ENCODE peak calls at places on chromosomes 5 and 9, in seven cellular contexts. Y is IMR-90, H is H54, Z is lower leg skin, P is erythroblast, O is A549, M is body of pancreas. N is an unnamed sample.

GRCh38 chr5:92909545-92909962 is 671.5 kb downstream of the NR2F1-AS1 start:
- DNase-seq in M (no peak), Z (no peak), Y (peak), H (no peak), P (no peak), O (no peak), N (no peak)

GRCh38 chr9:35903049-35903448 is 3.0 kb upstream of the HRCT1 start:
- DNase-seq in O (peak), Z (no peak), P (peak), M (peak), H (no peak), Y (peak), N (peak)

GRCh38 chr5:167918492-167919267 is 372.8 kb upstream of the WWC1 start:
- DNase-seq in P (no peak), H (no peak), M (no peak), O (no peak), Y (no peak), Z (no peak), N (no peak)

GRCh38 chr9:98465799-98466198 is 210.3 kb upstream of the TBC1D2 start:
- DNase-seq in Y (no peak), H (no peak), O (no peak), Z (no peak), P (no peak), M (no peak), N (no peak)

GRCh38 chr5:170738840-170739239 is 44.7 kb upstream of the GABRP start:
- DNase-seq in O (no peak), H (no peak), M (peak), P (no peak), Z (no peak), Y (no peak), N (no peak)

GRCh38 chr5:34005211-34005610 is 2.6 kb downstream of the AMACR start:
- DNase-seq in O (no peak), M (no peak), H (no peak), Z (no peak), Y (peak), P (no peak), N (no peak)

GRCh38 chr5:78829811-78830499 is 155.2 kb downstream of the ARSB start:
- DNase-seq in H (no peak), Z (peak), P (no peak), M (peak), O (no peak), Y (peak), N (no peak)

GRCh38 chr5:40021007-40021406 is 596.2 kb upstream of the DAB2 start:
- DNase-seq in O (no peak), Y (peak), Z (no peak), M (no peak), P (no peak), H (no peak), N (no peak)

GRCh38 chr5:151192626-151193025 is 31.3 kb downstream of the CCDC69 start:
- DNase-seq in M (no peak), P (peak), O (no peak), H (no peak), Y (no peak), Z (no peak), N (no peak)

GRCh38 chr5:69265931-69266330 is 31.2 kb downstream of the CDK7 start:
- DNase-seq in P (peak), Z (no peak), O (no peak), Y (no peak), M (no peak), H (no peak), N (no peak)

GRCh38 chr5:139878093-139878492 is 82.5 kb downstream of the PSD2 start:
- DNase-seq in P (no peak), O (no peak), Z (no peak), Y (no peak), M (no peak), H (no peak), N (no peak)

GRCh38 chr9:135561391-135562234 is at the start of gene PAEP:
- DNase-seq in O (no peak), Z (no peak), H (no peak), P (no peak), M (no peak), Y (no peak), N (no peak)

GRCh38 chr5:14009575-14009974 is 65.1 kb upstream of the DNAH5 start:
- DNase-seq in M (no peak), O (no peak), Z (no peak), P (no peak), Y (peak), H (no peak), N (no peak)

GRCh38 chr9:85895685-85896084 is 45.3 kb upstream of the NAA35 start:
- DNase-seq in Z (no peak), P (no peak), O (no peak), Y (no peak), H (no peak), M (no peak), N (no peak)

GRCh38 chr9:79883073-79883645 is 311.4 kb downstream of the TLE4 start:
- DNase-seq in O (no peak), Z (no peak), H (no peak), Y (no peak), M (no peak), P (no peak), N (no peak)

GRCh38 chr9:615756-616155 is 225.7 kb upstream of the DMRT1 start:
- DNase-seq in O (no peak), H (no peak), Z (peak), P (no peak), M (peak), Y (no peak), N (peak)

GRCh38 chr9:35481347-35481975 is 8.4 kb upstream of the RUSC2 start:
- DNase-seq in O (peak), Y (peak), H (peak), Z (peak), M (peak), P (peak), N (peak)

GRCh38 chr5:14258840-14259239 is 115.7 kb downstream of the TRIO start:
- DNase-seq in H (no peak), Z (no peak), P (no peak), Y (no peak), M (no peak), O (no peak), N (no peak)

GRCh38 chr9:113139225-113139829 is 11.5 kb upstream of the SLC31A2 start:
- DNase-seq in O (no peak), M (no peak), Z (no peak), Y (no peak), H (no peak), P (no peak), N (no peak)

GRCh38 chr5:157358871-157359270 is 92.9 kb downstream of the CYFIP2 start:
- DNase-seq in M (no peak), Z (no peak), P (no peak), Y (no peak), H (no peak), O (no peak), N (no peak)

GRCh38 chr5:96026334-96027065 is 64.8 kb upstream of the ELL2 start:
- DNase-seq in Z (no peak), M (no peak), O (no peak), H (peak), Y (peak), P (no peak), N (no peak)

GRCh38 chr9:123513554-123513953 is 157.6 kb downstream of the CRB2 start:
- DNase-seq in Z (no peak), M (no peak), Y (no peak), H (no peak), O (no peak), P (no peak), N (no peak)

GRCh38 chr9:72589684-72590555 is 68.5 kb downstream of the TMC1 start:
- DNase-seq in Z (no peak), M (no peak), O (no peak), P (peak), Y (peak), H (no peak), N (no peak)

GRCh38 chr5:5454405-5454804 is 31.9 kb downstream of the ICE1 start:
- DNase-seq in Y (no peak), Z (no peak), O (no peak), M (peak), P (no peak), H (no peak), N (no peak)

GRCh38 chr9:24009322-24009721 is 183.3 kb upstream of the ELAVL2 start:
- DNase-seq in Z (no peak), H (no peak), Y (no peak), O (no peak), P (no peak), M (no peak), N (no peak)

GRCh38 chr5:168366124-168366523 is 74.7 kb downstream of the WWC1 start:
- DNase-seq in M (no peak), Y (peak), H (peak), Z (no peak), P (no peak), O (no peak), N (no peak)

GRCh38 chr5:174720066-174720611 is 4.2 kb upstream of the MSX2 start:
- DNase-seq in H (no peak), O (no peak), Z (no peak), M (no peak), P (no peak), Y (no peak), N (no peak)

GRCh38 chr9:123157216-123157615 is 111.2 kb downstream of the STRBP start:
- DNase-seq in O (no peak), P (no peak), Z (no peak), H (no peak), M (no peak), Y (peak), N (no peak)

GRCh38 chr5:56641635-56642255 is 173.6 kb upstream of the MAP3K1 start:
- DNase-seq in Y (no peak), O (no peak), H (no peak), P (no peak), Z (no peak), M (no peak), N (no peak)

GRCh38 chr5:34658023-34658422 is 1.9 kb downstream of the RAI14 start:
- DNase-seq in M (no peak), Y (peak), P (no peak), O (peak), H (no peak), Z (no peak), N (no peak)

GRCh38 chr5:68217476-68217984 is 2.0 kb downstream of the PIK3R1 start:
- DNase-seq in M (no peak), H (no peak), Z (no peak), Y (peak), O (no peak), P (peak), N (no peak)

GRCh38 chr5:54520438-54520846 is 2.9 kb downstream of the SNX18 start:
- DNase-seq in H (no peak), Z (peak), M (peak), P (peak), Y (peak), O (no peak), N (no peak)

GRCh38 chr9:133492061-133493021 is 13.4 kb upstream of the SLC2A6 start:
- DNase-seq in O (no peak), P (no peak), H (no peak), Y (no peak), Z (no peak), M (no peak), N (no peak)

GRCh38 chr5:157680239-157680638 is 8.9 kb downstream of the C5orf52 start:
- DNase-seq in H (no peak), Y (no peak), M (no peak), Z (no peak), P (no peak), O (no peak), N (no peak)

GRCh38 chr9:70257512-70257911 is 1.3 kb upstream of the SMC5 start:
- DNase-seq in O (no peak), P (no peak), H (no peak), M (no peak), Z (no peak), Y (no peak), N (no peak)

GRCh38 chr9:117622347-117622746 is 81.9 kb upstream of the TLR4 start:
- DNase-seq in H (no peak), O (no peak), P (no peak), Y (no peak), Z (no peak), M (no peak), N (no peak)

GRCh38 chr5:172723508-172723907 is 47.5 kb downstream of the DUSP1 start:
- DNase-seq in Z (no peak), P (no peak), Y (no peak), M (no peak), H (no peak), O (no peak), N (no peak)

GRCh38 chr5:78731884-78732283 is 83.3 kb upstream of the LHFPL2 start:
- DNase-seq in H (no peak), Z (no peak), Y (peak), P (no peak), M (no peak), O (no peak), N (no peak)

DNA sequence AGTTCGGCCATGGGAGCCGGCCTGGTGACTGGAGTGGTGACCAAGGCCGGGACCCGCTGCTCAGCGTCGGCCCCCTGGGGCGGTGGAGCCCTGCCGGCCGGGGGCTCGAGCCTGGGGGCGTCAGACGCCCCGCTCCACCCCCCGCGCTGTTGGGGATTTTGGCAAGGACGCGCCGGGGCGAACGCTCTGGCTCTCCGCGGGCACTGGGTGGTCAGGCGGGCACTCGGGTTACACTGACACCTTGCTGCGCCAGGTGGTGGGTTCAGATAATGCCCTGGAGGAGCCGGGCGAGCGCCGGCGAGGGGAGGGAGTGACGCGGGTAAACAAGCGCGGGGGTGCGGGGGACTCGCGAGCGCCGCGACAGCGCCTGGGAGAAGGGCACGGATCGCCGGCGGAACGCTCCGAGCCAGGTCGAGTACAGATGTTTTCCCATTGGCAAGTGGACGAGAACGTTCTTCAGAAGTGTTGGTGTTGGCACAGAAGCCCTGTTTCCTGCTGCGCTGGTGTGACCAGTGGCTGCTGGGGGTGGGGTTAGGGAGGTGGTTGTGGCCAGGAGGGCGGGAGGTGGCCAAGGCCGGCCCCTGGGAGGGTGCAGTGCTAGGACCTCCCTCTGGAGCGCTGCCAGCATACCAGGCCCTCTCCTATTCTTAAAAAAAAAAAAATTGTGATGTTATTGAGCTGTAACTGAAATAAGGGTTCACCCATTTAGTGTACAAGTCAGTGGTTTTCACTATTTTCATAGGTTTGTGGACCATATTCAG is 773 bp downstream of the SQSTM1 start:
- DNase-seq in M (peak), Z (peak), Y (peak), P (peak), H (peak), O (peak), N (peak)
- TF ChIP-seq POLR2A in M (peak), Z (no peak), Y (peak), P (no peak), H (peak), O (peak), N (peak)

DNA sequence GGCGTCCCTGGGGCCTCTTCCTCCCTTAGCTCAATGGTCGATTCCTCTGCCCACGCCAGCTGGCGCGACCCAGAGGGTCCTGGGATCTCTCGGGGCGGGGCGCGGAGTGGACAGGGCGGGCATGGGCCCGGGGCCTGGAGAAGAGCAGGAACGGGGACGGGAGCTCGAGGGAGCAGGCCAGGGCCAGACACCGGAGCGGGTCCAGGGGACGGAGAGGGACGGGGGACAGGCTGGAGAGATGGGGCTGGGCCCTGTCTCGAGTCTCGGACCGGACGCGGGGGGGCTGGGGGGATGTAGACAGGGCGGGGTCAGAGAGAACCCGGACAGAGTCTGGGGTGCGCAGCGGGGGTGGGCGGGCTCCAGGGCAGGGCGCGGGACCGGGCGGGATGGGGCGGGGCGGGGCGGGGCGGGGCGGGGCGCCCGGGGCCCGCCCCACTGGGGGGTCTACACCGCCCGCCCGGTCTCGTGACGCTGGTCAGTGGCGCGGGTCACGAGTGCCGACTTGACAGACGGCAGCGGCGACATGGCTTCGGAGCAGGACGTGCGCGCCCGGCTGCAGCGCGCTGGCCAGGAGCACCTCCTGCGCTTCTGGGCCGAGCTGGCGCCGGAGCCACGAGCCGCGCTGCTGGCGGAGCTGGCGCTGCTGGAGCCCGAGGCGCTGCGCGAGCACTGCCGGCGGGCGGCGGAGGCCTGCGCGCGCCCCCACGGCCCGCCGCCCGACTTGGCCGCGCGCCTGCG is at the start of gene UAP1L1:
- DNase-seq in Z (peak), O (no peak), P (peak), H (peak), Y (peak), M (peak), N (peak)
- TF ChIP-seq POLR2A in Z (no peak), O (no peak), P (no peak), H (peak), Y (no peak), M (no peak), N (peak)

GRCh38 chr5:177478711-177479646 is 5.5 kb upstream of the DBN1 start:
- DNase-seq in M (peak), O (no peak), Z (peak), H (no peak), Y (peak), P (peak), N (peak)
- TF ChIP-seq POLR2A in M (no peak), O (no peak), Z (no peak), H (no peak), Y (peak), P (peak), N (no peak)

DNA sequence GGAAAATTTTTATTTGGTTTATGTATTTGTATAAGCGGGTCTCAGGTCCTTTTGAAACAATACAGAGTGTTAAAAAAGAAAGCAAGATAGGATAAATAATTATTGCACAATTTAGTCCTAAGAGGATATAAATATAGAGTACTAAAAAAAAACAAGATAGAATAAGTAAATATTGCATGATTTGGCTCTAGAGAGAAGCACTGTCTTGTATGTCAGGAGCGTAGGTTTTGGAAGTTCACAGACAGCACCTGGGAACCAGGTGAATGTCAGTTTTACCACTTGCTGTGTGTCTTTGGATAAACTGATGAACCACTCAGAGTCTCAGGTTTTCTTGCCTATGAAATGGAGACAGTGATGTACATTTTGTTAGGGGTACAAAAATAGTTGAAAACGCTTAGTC is 266.2 kb upstream of the ADAMTSL1 start:
- DNase-seq in O (no peak), Y (no peak), H (no peak), Z (no peak), M (no peak), P (no peak), N (no peak)
- TF ChIP-seq POLR2A in O (no peak), Y (no peak), H (no peak), Z (no peak), M (no peak), P (no peak), N (no peak)

GRCh38 chr5:10262995-10263394 is 12.9 kb downstream of the CCT5 start:
- DNase-seq in H (no peak), O (no peak), Z (no peak), P (no peak), M (no peak), Y (no peak), N (no peak)

GRCh38 chr5:10264569-10264968 is 14.5 kb downstream of the CCT5 start:
- DNase-seq in Z (no peak), M (no peak), Y (peak), O (no peak), H (no peak), P (no peak), N (no peak)

GRCh38 chr5:10266839-10267238 is 16.8 kb downstream of the CCT5 start:
- DNase-seq in Y (no peak), Z (no peak), O (no peak), H (no peak), P (no peak), M (no peak), N (no peak)

GRCh38 chr5:10268100-10268499 is 18.0 kb downstream of the CCT5 start:
- DNase-seq in P (no peak), M (no peak), Y (no peak), H (no peak), O (no peak), Z (no peak), N (no peak)

GRCh38 chr5:10265245-10266109 is 15.4 kb downstream of the CCT5 start:
- DNase-seq in Y (no peak), H (no peak), M (no peak), P (no peak), Z (no peak), O (no peak), N (no peak)
- TF ChIP-seq POLR2A in Y (no peak), H (no peak), M (no peak), P (no peak), Z (no peak), O (no peak), N (no peak)

GRCh38 chr9:2469681-2470141 is 151.9 kb upstream of the VLDLR start:
- DNase-seq in Z (no peak), P (peak), H (no peak), O (no peak), Y (peak), M (peak), N (no peak)
- TF ChIP-seq POLR2A in Z (no peak), P (no peak), H (no peak), O (no peak), Y (no peak), M (no peak), N (no peak)

GRCh38 chr5:130550553-130550940 is 614.5 kb downstream of the HINT1 start:
- DNase-seq in H (no peak), O (no peak), P (no peak), Y (no peak), M (no peak), Z (no peak), N (no peak)

GRCh38 chr5:130549884-130550552 is 615.0 kb downstream of the HINT1 start:
- DNase-seq in H (no peak), O (no peak), M (peak), P (no peak), Z (no peak), Y (no peak), N (no peak)

GRCh38 chr5:130555429-130555828 is 609.6 kb downstream of the HINT1 start:
- DNase-seq in P (no peak), Y (no peak), O (no peak), H (no peak), Z (no peak), M (no peak), N (no peak)
- TF ChIP-seq POLR2A in P (no peak), Y (no peak), O (no peak), H (no peak), Z (no peak), M (no peak), N (no peak)

N was measured in prostate gland.